ENCODE peak calls at places on chromosomes 16 and 17, in seven cellular contexts. N is astrocyte of the spinal cord, D is PC-9, R is aorta, F is hepatocyte, X is Karpas-422, Z is A549. L is an unnamed sample.

GRCh38 chr16:53612003-53612402 is 91.7 kb downstream of the RPGRIP1L start:
- DNase-seq in D (no peak), R (no peak), Z (no peak), F (peak), X (no peak), N (no peak), L (no peak)

GRCh38 chr17:17533901-17534441 is 37.8 kb upstream of the RASD1 start:
- DNase-seq in N (no peak), F (peak), X (no peak), R (no peak), D (no peak), Z (peak), L (no peak)

GRCh38 chr17:38434178-38434665 is 6.0 kb downstream of the ARHGAP23 start:
- DNase-seq in N (no peak), X (no peak), R (no peak), Z (no peak), D (no peak), F (no peak), L (no peak)

GRCh38 chr17:75633484-75634375 is 496 bp downstream of the SMIM5 start:
- DNase-seq in R (peak), N (peak), Z (peak), D (peak), X (peak), F (peak), L (peak)

GRCh38 chr16:9134739-9135138 is 43.3 kb downstream of the HAPSTR1 start:
- DNase-seq in X (peak), Z (peak), D (peak), N (peak), R (peak), F (peak), L (peak)

GRCh38 chr16:81558444-81559175 is 114.0 kb downstream of the CMIP start:
- DNase-seq in Z (peak), F (peak), X (no peak), N (no peak), D (peak), R (peak), L (no peak)

GRCh38 chr16:57395026-57395425 is 9.5 kb upstream of the CCL17 start:
- DNase-seq in N (no peak), D (no peak), F (no peak), X (no peak), R (no peak), Z (no peak), L (no peak)

GRCh38 chr16:81189100-81189664 is 49.3 kb upstream of the BCO1 start:
- DNase-seq in F (peak), Z (no peak), N (no peak), R (peak), X (no peak), D (no peak), L (peak)

GRCh38 chr16:73368715-73369114 is 320.8 kb upstream of the ZFHX3 start:
- DNase-seq in R (no peak), F (no peak), X (no peak), N (no peak), D (no peak), Z (no peak), L (no peak)

GRCh38 chr16:27174007-27174406 is 29.3 kb upstream of the KDM8 start:
- DNase-seq in X (no peak), D (peak), N (no peak), Z (no peak), R (no peak), F (no peak), L (no peak)

GRCh38 chr16:69662901-69663300 is 63.5 kb downstream of the NQO1 start:
- DNase-seq in D (no peak), F (no peak), Z (no peak), X (no peak), R (no peak), N (no peak), L (no peak)

GRCh38 chr17:15780188-15780587 is 48.1 kb downstream of the TBC1D26 start:
- DNase-seq in X (no peak), Z (no peak), R (no peak), D (no peak), F (no peak), N (no peak), L (no peak)

GRCh38 chr16:89303604-89304003 is 86.1 kb downstream of the ZNF778 start:
- DNase-seq in F (no peak), N (no peak), R (no peak), D (no peak), X (no peak), Z (no peak), L (no peak)

GRCh38 chr17:2649191-2649590 is 55.7 kb downstream of the PAFAH1B1 start:
- DNase-seq in X (no peak), F (no peak), N (no peak), Z (no peak), R (no peak), D (no peak), L (no peak)

DNA sequence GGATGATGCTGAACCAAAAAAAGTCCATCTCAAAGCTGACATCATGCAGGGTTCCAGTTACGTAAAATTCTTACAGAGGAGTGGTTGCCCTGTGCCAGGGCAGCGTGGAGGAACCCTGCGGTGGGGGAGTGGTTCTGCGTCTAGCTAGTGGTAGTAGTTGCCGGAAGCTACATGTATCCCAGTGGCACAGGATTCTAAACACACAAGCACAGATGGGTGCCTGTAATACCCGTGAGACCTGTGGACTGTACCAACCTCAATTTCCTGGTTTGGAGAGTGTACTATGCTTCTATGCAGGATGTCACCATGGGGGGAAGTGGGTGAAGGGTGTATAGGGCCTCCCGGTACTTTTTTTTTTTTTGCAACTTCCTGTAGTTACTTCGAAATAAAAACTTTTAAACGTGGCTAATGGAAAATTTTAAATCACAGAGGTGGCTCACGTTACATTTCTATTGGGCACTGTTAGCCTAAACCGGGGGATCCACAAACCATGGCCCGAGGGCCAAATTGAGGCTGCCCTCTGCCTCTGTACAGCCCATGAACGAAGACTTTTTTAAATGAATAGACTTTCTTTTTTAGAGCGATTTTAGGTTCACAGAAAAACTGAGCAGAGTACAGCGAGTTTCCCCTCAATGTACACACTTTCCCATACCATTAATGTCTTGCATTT is 38.5 kb downstream of the TBC1D16 start:
- DNase-seq in Z (no peak), R (no peak), D (no peak), N (no peak), X (no peak), F (no peak), L (no peak)
- H3K4me3 ChIP-seq in Z (no peak), R (no peak), D (no peak), N (no peak), X (no peak), F (no peak), L (no peak)

DNA sequence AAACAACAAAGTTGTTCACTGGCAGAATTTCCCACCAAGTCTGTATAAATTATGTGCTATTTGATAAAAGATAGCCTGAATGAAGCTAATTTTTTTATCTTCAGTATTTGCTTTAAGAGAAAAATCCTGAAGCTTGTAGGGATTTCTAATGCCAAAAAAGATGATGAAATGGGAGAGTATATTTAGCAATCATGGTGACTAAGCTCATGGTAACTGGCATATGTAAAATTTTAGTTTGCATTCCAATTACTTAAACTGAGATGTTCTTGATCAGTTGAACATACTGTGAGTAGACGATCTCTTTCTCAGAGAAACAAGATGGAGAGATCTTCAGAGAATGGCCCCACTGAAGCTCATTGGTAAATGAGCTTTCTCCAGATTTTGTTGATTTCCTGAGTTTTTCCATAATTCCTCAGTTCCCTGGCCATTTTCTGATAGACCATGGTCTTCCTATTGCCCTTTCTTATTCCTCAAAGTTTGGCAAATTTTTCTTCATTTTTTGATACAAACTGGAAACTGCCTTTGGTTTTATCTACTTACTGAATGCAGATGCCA is 68.5 kb upstream of the ALOX12 start:
- DNase-seq in R (no peak), D (no peak), Z (no peak), N (peak), F (no peak), X (no peak), L (no peak)
- H3K4me3 ChIP-seq in R (no peak), D (no peak), Z (no peak), N (no peak), F (no peak), X (no peak), L (no peak)

GRCh38 chr16:2157480-2158261 is 2.1 kb downstream of the TRAF7 start:
- DNase-seq in D (peak), R (no peak), Z (no peak), X (no peak), N (no peak), F (no peak), L (no peak)

GRCh38 chr16:2156849-2157224 is 1.3 kb downstream of the TRAF7 start:
- DNase-seq in D (no peak), F (no peak), X (no peak), N (no peak), Z (no peak), R (no peak), L (no peak)

GRCh38 chr16:2159052-2159838 is 3.7 kb downstream of the TRAF7 start:
- DNase-seq in F (no peak), D (peak), R (peak), X (peak), Z (no peak), N (peak), L (peak)

GRCh38 chr16:2156025-2156848 is 655 bp downstream of the TRAF7 start:
- DNase-seq in R (peak), N (peak), X (peak), Z (no peak), F (peak), D (no peak), L (no peak)

DNA sequence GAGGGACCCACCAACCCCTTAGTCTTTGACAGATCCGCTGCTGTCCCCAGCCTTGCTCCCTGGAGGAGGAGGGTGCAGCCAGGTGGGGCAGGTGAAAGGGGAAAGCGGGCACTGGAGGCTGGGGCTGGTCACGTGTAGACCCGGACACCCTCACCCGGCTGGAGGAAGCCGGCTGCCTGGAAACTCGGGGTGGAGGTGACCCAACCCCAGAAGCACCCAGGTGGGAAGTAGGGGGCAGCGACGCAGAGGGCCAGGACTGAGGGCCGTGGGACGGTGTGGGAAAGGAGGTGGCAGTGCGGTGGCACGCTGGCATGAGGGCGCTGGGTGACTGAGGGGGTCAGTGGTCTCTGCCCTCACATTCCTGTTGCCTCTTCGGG is 2.7 kb downstream of the TRAF7 start:
- DNase-seq in F (no peak), R (no peak), Z (no peak), D (no peak), N (no peak), X (no peak), L (no peak)
- H3K4me3 ChIP-seq in F (no peak), R (no peak), Z (no peak), D (no peak), N (no peak), X (peak), L (no peak)

DNA sequence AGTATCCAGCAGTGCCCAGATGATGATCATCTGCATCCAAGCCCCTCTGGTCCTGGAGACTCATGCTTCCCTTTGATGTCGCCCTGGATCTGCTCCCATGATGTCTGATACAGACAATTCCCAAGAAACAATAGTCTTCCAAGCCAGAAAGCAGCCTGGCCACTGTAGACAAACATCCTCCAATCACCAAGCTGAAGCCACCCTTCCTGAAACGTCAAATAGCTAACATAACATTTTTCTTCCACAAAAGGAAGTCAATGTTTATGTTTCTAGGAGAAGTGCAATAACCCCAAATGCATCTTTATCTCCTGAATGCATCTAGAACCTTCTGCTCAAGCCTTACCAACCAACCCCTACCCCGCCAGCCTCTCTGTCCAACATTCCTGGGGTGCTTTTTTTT is 1.2 kb upstream of the DPEP2 start:
- DNase-seq in N (no peak), Z (no peak), X (no peak), F (no peak), R (no peak), D (no peak), L (no peak)
- H3K4me3 ChIP-seq in N (no peak), Z (no peak), X (peak), F (no peak), R (no peak), D (no peak), L (no peak)

DNA sequence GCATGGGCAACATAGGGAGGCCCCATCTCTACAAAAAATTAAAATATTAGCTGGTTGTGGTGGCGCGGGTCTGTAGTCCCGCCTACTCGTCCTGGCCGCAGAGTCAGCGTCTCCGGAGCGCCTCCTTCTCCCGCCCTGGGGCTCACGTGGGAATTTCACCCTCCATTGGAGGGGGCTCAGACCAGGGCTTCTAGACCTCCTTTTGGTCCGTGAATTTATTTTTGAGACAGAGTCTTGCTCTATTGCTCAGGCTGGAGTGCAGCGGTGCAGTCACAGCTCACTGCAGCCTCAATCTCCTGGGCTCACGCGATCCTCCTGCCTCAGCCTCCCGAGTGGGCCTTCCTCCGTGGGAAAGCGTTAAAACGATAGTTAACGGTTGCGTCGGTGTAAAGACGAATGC is 394 bp upstream of the NME4 start:
- DNase-seq in N (peak), D (peak), F (peak), X (peak), Z (peak), R (no peak), L (peak)
- H3K4me3 ChIP-seq in N (peak), D (peak), F (peak), X (peak), Z (peak), R (peak), L (peak)

GRCh38 chr17:77288115-77288619 is 147.4 kb downstream of the SEC14L1 start:
- DNase-seq in X (no peak), D (peak), F (no peak), R (no peak), Z (no peak), N (no peak), L (no peak)
- H3K4me3 ChIP-seq in X (no peak), D (peak), F (no peak), R (no peak), Z (peak), N (no peak), L (no peak)

L was measured in testis.